ENCODE peak calls at places on chromosome 16, in seven cellular contexts. C, L, H, W, F, E and T are unnamed samples.

GRCh38 chr16:30773826-30774225 is 11.7 kb downstream of the RNF40 start:
- DNase-seq in C (no peak), L (no peak), H (no peak), W (no peak), F (no peak), E (no peak), T (no peak)

GRCh38 chr16:79411357-79411756 is 189.2 kb downstream of the MAF start:
- DNase-seq in C (no peak), L (no peak), H (no peak), W (no peak), F (no peak), E (no peak), T (no peak)

GRCh38 chr16:24010440-24011089 is 174.8 kb downstream of the PRKCB start:
- DNase-seq in C (peak; percentile 20), L (peak; percentile 45), H (peak; percentile 46), W (peak; percentile 51), F (peak; percentile 71), E (peak; percentile 40), T (peak; percentile 32)

GRCh38 chr16:69772560-69773254 is 10.6 kb downstream of the WWP2 start:
- DNase-seq in C (no peak), L (no peak), H (peak; percentile 26), W (peak; percentile 56), F (no peak), E (no peak), T (no peak)

GRCh38 chr16:84641643-84642358 is 6.5 kb upstream of the KLHL36 start:
- DNase-seq in C (no peak), L (no peak), H (no peak), W (no peak), F (no peak), E (no peak), T (no peak)

GRCh38 chr16:56999409-57000270 is 10.3 kb downstream of the NLRC5 start:
- DNase-seq in C (no peak), L (no peak), H (no peak), W (no peak), F (no peak), E (no peak), T (no peak)

GRCh38 chr16:54489225-54489781 is 202.7 kb upstream of the IRX3 start:
- DNase-seq in C (no peak), L (no peak), H (no peak), W (peak; percentile 29), F (no peak), E (no peak), T (no peak)

GRCh38 chr16:50371936-50372595 is 3.3 kb upstream of the BRD7 start:
- DNase-seq in C (no peak), L (no peak), H (no peak), W (no peak), F (peak; percentile 79), E (no peak), T (no peak)

GRCh38 chr16:23676924-23677480 is 1.7 kb upstream of the PLK1 start:
- DNase-seq in C (no peak), L (no peak), H (no peak), W (no peak), F (no peak), E (no peak), T (no peak)

GRCh38 chr16:67884684-67885083 is at the start of gene NRN1L:
- DNase-seq in C (peak; percentile 74), L (peak; percentile 89), H (peak; percentile 84), W (peak; percentile 40), F (peak; percentile 92), E (peak; percentile 98), T (peak; percentile 69)

GRCh38 chr16:48462146-48462740 is 77.0 kb upstream of the SIAH1 start:
- DNase-seq in C (no peak), L (no peak), H (peak; percentile 61), W (no peak), F (no peak), E (peak; percentile 57), T (peak; percentile 73)

GRCh38 chr16:64278196-64278595 is 843.7 kb downstream of the CDH11 start:
- DNase-seq in C (no peak), L (no peak), H (peak; percentile 25), W (peak; percentile 8), F (no peak), E (no peak), T (no peak)

GRCh38 chr16:8668138-8668537 is 6.3 kb upstream of the ABAT start:
- DNase-seq in C (no peak), L (no peak), H (no peak), W (no peak), F (no peak), E (no peak), T (no peak)

GRCh38 chr16:5917436-5917835 is 819.8 kb upstream of the EEF2KMT start:
- DNase-seq in C (no peak), L (no peak), H (no peak), W (no peak), F (no peak), E (no peak), T (no peak)

GRCh38 chr16:83939266-83939856 is 13.7 kb upstream of the OSGIN1 start:
- DNase-seq in C (no peak), L (no peak), H (no peak), W (no peak), F (no peak), E (no peak), T (no peak)

GRCh38 chr16:31112711-31113419 is 4.6 kb upstream of the KAT8 start:
- DNase-seq in C (no peak), L (no peak), H (no peak), W (no peak), F (no peak), E (no peak), T (no peak)

GRCh38 chr16:47565454-47565853 is 104.3 kb downstream of the PHKB start:
- DNase-seq in C (no peak), L (peak; percentile 24), H (peak; percentile 67), W (no peak), F (no peak), E (peak; percentile 39), T (no peak)

GRCh38 chr16:59192551-59193199 is 458.6 kb upstream of the GOT2 start:
- DNase-seq in C (no peak), L (no peak), H (peak; percentile 19), W (no peak), F (peak; percentile 54), E (no peak), T (no peak)

GRCh38 chr16:67537270-67537635 is 8.6 kb downstream of the RIPOR1 start:
- DNase-seq in C (no peak), L (no peak), H (peak; percentile 56), W (no peak), F (no peak), E (peak; percentile 64), T (no peak)

GRCh38 chr16:51193879-51194278 is 42.8 kb upstream of the SALL1 start:
- DNase-seq in C (no peak), L (no peak), H (no peak), W (peak; percentile 7), F (no peak), E (no peak), T (no peak)

GRCh38 chr16:2438121-2438520 is 8.9 kb downstream of the CCNF start:
- DNase-seq in C (no peak), L (no peak), H (no peak), W (no peak), F (no peak), E (no peak), T (no peak)

GRCh38 chr16:85667261-85667660 is 21.5 kb downstream of the GINS2 start:
- DNase-seq in C (no peak), L (no peak), H (no peak), W (no peak), F (no peak), E (no peak), T (no peak)

GRCh38 chr16:57735755-57736418 is at the start of gene KATNB1:
- DNase-seq in C (no peak), L (no peak), H (no peak), W (no peak), F (no peak), E (peak; percentile 13), T (no peak)

GRCh38 chr16:18802755-18803218 is 1.4 kb upstream of the ARL6IP1 start:
- DNase-seq in C (no peak), L (no peak), H (no peak), W (no peak), F (no peak), E (no peak), T (no peak)

GRCh38 chr16:81424761-81425160 is 19.8 kb upstream of the CMIP start:
- DNase-seq in C (no peak), L (no peak), H (no peak), W (peak; percentile 74), F (no peak), E (no peak), T (no peak)

GRCh38 chr16:81073560-81074330 is 3.3 kb downstream of the C16orf46 start:
- DNase-seq in C (no peak), L (no peak), H (no peak), W (no peak), F (no peak), E (no peak), T (no peak)

GRCh38 chr16:67302882-67303434 is 23.6 kb downstream of the KCTD19 start:
- DNase-seq in C (no peak), L (no peak), H (no peak), W (no peak), F (no peak), E (no peak), T (no peak)

GRCh38 chr16:58843675-58844074 is 109.6 kb upstream of the GOT2 start:
- DNase-seq in C (no peak), L (no peak), H (peak; percentile 33), W (peak; percentile 27), F (no peak), E (no peak), T (no peak)